ENCODE peak calls at places on chromosomes 1 and 21, in seven cellular contexts. V, A, G, P, M, K and H are unnamed samples.

GRCh38 chr1:66944330-66945274 is 19.8 kb downstream of the MIER1 start:
- DNase-seq in A (peak; percentile 84), G (peak; percentile 18), P (peak; percentile 53), M (no peak), V (no peak), K (no peak), H (no peak)

GRCh38 chr1:5819391-5820025 is 172.7 kb downstream of the NPHP4 start:
- DNase-seq in K (no peak), V (no peak), M (no peak), A (no peak), G (no peak), P (no peak), H (no peak)

GRCh38 chr21:39715804-39716397 is 29.1 kb upstream of the IGSF5 start:
- DNase-seq in G (peak; percentile 73), P (peak; percentile 36), V (no peak), K (peak; percentile 44), M (peak; percentile 74), A (no peak), H (no peak)

GRCh38 chr1:90761781-90762589 is 44.9 kb upstream of the BARHL2 start:
- DNase-seq in K (no peak), M (no peak), A (no peak), G (no peak), V (no peak), P (no peak), H (no peak)

GRCh38 chr1:98870959-98871903 is 133.4 kb downstream of the PLPPR5 start:
- DNase-seq in M (peak; percentile 19), V (no peak), G (no peak), A (peak; percentile 2), K (no peak), P (no peak), H (peak; percentile 39)

GRCh38 chr1:230152999-230153398 is 86.0 kb downstream of the GALNT2 start:
- DNase-seq in G (no peak), A (no peak), M (no peak), V (no peak), K (no peak), P (no peak), H (no peak)

GRCh38 chr1:99139876-99140275 is 124.4 kb upstream of the PLPPR4 start:
- DNase-seq in M (no peak), G (no peak), P (no peak), K (no peak), V (no peak), A (no peak), H (no peak)

GRCh38 chr1:233605205-233605604 is 8.7 kb upstream of the KCNK1 start:
- DNase-seq in G (no peak), M (no peak), V (no peak), P (no peak), K (no peak), A (no peak), H (no peak)

GRCh38 chr1:115867216-115867615 is 26.3 kb upstream of the NHLH2 start:
- DNase-seq in G (no peak), M (no peak), V (no peak), A (no peak), K (no peak), P (peak; percentile 3), H (no peak)

GRCh38 chr1:217273866-217274265 is 357.0 kb downstream of the GPATCH2 start:
- DNase-seq in P (no peak), A (peak; percentile 37), M (no peak), G (no peak), K (no peak), V (no peak), H (no peak)

GRCh38 chr1:154334647-154335350 is 9.5 kb downstream of the ATP8B2 start:
- DNase-seq in V (peak; percentile 91), P (peak; percentile 83), A (peak; percentile 51), G (peak; percentile 94), K (no peak), M (peak; percentile 87), H (peak; percentile 98)

GRCh38 chr1:147641695-147642592 is 28.4 kb downstream of the ACP6 start:
- DNase-seq in M (peak; percentile 75), P (peak; percentile 60), G (peak; percentile 71), V (no peak), A (peak; percentile 18), K (peak; percentile 43), H (peak; percentile 57)

GRCh38 chr1:11629626-11630025 is 24.6 kb downstream of the FBXO2 start:
- DNase-seq in K (no peak), G (no peak), A (no peak), V (no peak), M (no peak), P (no peak), H (no peak)

GRCh38 chr1:2208309-2209239 is 14.0 kb upstream of the FAAP20 start:
- DNase-seq in A (peak; percentile 83), K (no peak), G (peak; percentile 85), V (peak; percentile 64), M (peak; percentile 56), P (peak; percentile 86), H (no peak)

GRCh38 chr1:153697191-153697872 is 18.8 kb downstream of the NPR1 start:
- DNase-seq in M (no peak), G (peak; percentile 41), A (peak; percentile 70), P (peak; percentile 73), K (no peak), V (peak; percentile 69), H (no peak)

GRCh38 chr1:234529661-234530237 is 50.8 kb upstream of the TARBP1 start:
- DNase-seq in K (no peak), P (no peak), A (peak; percentile 66), V (no peak), M (no peak), G (no peak), H (no peak)

GRCh38 chr21:33403128-33403785 is at the start of gene IFNGR2:
- DNase-seq in P (no peak), M (no peak), K (peak; percentile 29), G (peak; percentile 81), A (no peak), V (peak; percentile 65), H (peak; percentile 36)

GRCh38 chr1:199995096-199995685 is 32.3 kb upstream of the NR5A2 start:
- DNase-seq in A (no peak), G (no peak), M (no peak), K (no peak), P (peak; percentile 46), V (no peak), H (no peak)

GRCh38 chr1:112625696-112626095 is 6.1 kb downstream of the CAPZA1 start:
- DNase-seq in K (no peak), M (no peak), G (peak; percentile 13), V (no peak), P (peak; percentile 3), A (no peak), H (no peak)

GRCh38 chr1:30313176-30313575 is 410.2 kb downstream of the MATN1 start:
- DNase-seq in M (peak; percentile 6), V (peak; percentile 19), A (no peak), P (no peak), G (no peak), K (no peak), H (no peak)

GRCh38 chr1:84504580-84505021 is 1.6 kb upstream of the SPATA1 start:
- DNase-seq in V (no peak), G (peak; percentile 23), M (no peak), A (peak; percentile 91), K (no peak), P (peak; percentile 4), H (no peak)

GRCh38 chr1:151519667-151520066 is 8.5 kb downstream of the CGN start:
- DNase-seq in V (no peak), A (no peak), P (no peak), M (no peak), G (no peak), K (no peak), H (no peak)

GRCh38 chr1:153345187-153346066 is 3.2 kb downstream of the PGLYRP4 start:
- DNase-seq in G (no peak), V (no peak), M (peak; percentile 11), P (no peak), K (no peak), A (no peak), H (no peak)

GRCh38 chr1:63319069-63320023 is 3.0 kb upstream of the FOXD3 start:
- DNase-seq in M (no peak), P (no peak), G (no peak), V (no peak), K (peak; percentile 45), A (no peak), H (peak; percentile 13)

GRCh38 chr1:183936009-183936408 is 101.5 kb downstream of the COLGALT2 start:
- DNase-seq in K (no peak), A (no peak), G (no peak), M (no peak), V (no peak), P (no peak), H (no peak)

GRCh38 chr21:31397939-31398338 is 53.9 kb upstream of the TIAM1 start:
- DNase-seq in K (no peak), V (no peak), G (no peak), P (no peak), M (no peak), A (no peak), H (no peak)
- H3K27ac ChIP-seq in K (peak overlapping the region; percentile 50), V (no peak overlapping the region), G (peak overlapping the region; percentile 21), P (no peak overlapping the region), M (no peak overlapping the region), A (no peak overlapping the region), H (no peak overlapping the region)

DNA sequence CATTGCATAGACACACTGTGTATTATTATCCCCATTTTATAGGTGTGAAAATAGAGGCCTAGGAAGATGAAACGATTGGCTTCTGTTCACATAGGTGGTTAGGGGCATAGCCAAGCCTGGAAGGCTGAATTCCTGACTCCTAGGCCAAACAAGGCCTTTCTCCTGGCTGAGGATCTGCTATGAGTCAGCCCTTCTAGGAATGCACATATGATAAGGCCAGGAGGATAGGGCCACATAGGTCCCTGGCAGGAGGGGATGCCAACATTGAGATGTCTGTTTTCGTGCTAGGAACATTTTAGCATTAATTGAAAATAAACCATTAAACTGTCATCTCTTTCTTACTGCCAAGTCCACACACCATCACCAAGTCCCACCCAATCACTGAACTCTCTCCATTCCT is 9.2 kb downstream of the CSMD2 start:
- DNase-seq in V (no peak), G (no peak), P (no peak), A (peak; percentile 26), K (no peak), M (no peak), H (no peak)
- H3K4me1 ChIP-seq in V (no peaks in the 10 kb centered on the region), G (no peaks in the 10 kb centered on the region), P (no peaks in the 10 kb centered on the region), A (no peaks in the 10 kb centered on the region), K (peaks cover 5% of the 10 kb centered on the region), M (no peaks in the 10 kb centered on the region), H (no peaks in the 10 kb centered on the region)

DNA sequence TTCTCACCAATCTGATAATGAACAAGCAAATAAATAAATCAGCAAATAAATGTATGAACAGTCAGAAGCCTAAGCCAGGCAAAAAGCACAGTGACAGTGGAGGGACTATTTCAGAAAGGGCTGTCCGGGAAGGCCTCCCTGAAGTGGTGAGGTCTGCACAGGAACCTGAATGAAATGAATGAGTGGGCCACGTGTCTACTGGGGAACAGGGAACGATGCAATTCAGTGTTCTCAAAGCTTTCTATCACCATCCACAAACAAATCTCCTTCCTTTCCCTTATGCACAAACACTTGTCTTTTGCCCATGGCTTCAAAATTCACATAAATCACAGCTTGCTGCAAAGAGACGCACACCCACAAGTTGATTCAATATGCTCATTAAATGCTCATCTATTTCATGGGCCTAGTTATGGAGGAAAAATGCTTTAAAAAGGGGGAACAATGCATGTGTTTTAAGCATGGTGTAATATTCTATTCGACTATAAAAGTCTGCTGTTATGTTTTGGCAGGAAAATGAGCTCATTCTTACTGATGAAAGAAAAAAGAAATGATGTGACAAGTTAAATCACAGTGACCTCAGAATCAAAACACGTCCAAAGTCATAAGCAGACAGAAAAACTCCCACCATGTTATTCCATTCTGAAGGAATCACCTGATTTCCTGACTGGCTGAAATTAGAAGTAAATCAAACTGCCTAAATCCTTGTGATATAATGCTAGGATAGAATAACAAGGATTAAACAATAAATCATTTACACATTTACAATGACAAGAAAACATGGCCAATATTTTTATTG is 21.6 kb downstream of the URB1 start:
- DNase-seq in V (no peak), G (no peak), K (no peak), P (no peak), M (no peak), A (no peak), H (no peak)
- H3K27ac ChIP-seq in V (peak overlapping the region; percentile 13), G (no peak overlapping the region), K (no peak overlapping the region), P (peak overlapping the region; percentile 57), M (no peak overlapping the region), A (peak overlapping the region; percentile 5), H (no peak overlapping the region)

GRCh38 chr1:226627924-226628623 is 79.5 kb downstream of the STUM start:
- DNase-seq in V (peak; percentile 38), M (no peak), A (no peak), G (no peak), P (no peak), K (no peak), H (no peak)
- H3K4me1 ChIP-seq in V (peaks cover 5% of the 10 kb centered on the region), M (peaks cover 3% of the 10 kb centered on the region), A (no peaks in the 10 kb centered on the region), G (peaks cover 4% of the 10 kb centered on the region), P (no peaks in the 10 kb centered on the region), K (peaks cover 3% of the 10 kb centered on the region), H (peaks cover 20% of the 10 kb centered on the region)